ENCODE peak calls at places on chromosomes 16 and 17, in seven cellular contexts. One of them, this sample, is unnamed.

GRCh38 chr17:7405413-7405881 is 1.6 kb upstream of the TMEM256 start:
- DNase-seq in hepatocyte: peak; percentile 40
- DNase-seq in omental fat pad: no peak
- DNase-seq in progenitor cell of endocrine pancreas: no peak
- DNase-seq in AG09309: no peak
- DNase-seq in adrenal gland: peak; percentile 31
- DNase-seq in cardiac muscle cell: peak; percentile 25
- DNase-seq in this sample: peak; percentile 49

GRCh38 chr16:71357681-71358080 is 842 bp upstream of the CALB2 start:
- DNase-seq in hepatocyte: no peak
- DNase-seq in omental fat pad: no peak
- DNase-seq in progenitor cell of endocrine pancreas: no peak
- DNase-seq in AG09309: no peak
- DNase-seq in adrenal gland: no peak
- DNase-seq in cardiac muscle cell: peak; percentile 17
- DNase-seq in this sample: no peak

GRCh38 chr16:77761204-77761603 is 27.2 kb upstream of the VAT1L start:
- DNase-seq in hepatocyte: no peak
- DNase-seq in omental fat pad: no peak
- DNase-seq in progenitor cell of endocrine pancreas: no peak
- DNase-seq in AG09309: no peak
- DNase-seq in adrenal gland: no peak
- DNase-seq in cardiac muscle cell: peak; percentile 77
- DNase-seq in this sample: no peak

GRCh38 chr17:76271669-76272540 is 6.8 kb downstream of the UBALD2 start:
- DNase-seq in hepatocyte: no peak
- DNase-seq in omental fat pad: no peak
- DNase-seq in progenitor cell of endocrine pancreas: peak; percentile 50
- DNase-seq in AG09309: no peak
- DNase-seq in adrenal gland: peak; percentile 13
- DNase-seq in cardiac muscle cell: no peak
- DNase-seq in this sample: no peak

GRCh38 chr17:63930951-63931575 is 1.1 kb downstream of the CD79B start:
- DNase-seq in hepatocyte: no peak
- DNase-seq in omental fat pad: no peak
- DNase-seq in progenitor cell of endocrine pancreas: no peak
- DNase-seq in AG09309: no peak
- DNase-seq in adrenal gland: peak; percentile 55
- DNase-seq in cardiac muscle cell: no peak
- DNase-seq in this sample: no peak

GRCh38 chr16:48126801-48127644 is 28.8 kb downstream of the ABCC12 start:
- DNase-seq in hepatocyte: peak; percentile 66
- DNase-seq in omental fat pad: no peak
- DNase-seq in progenitor cell of endocrine pancreas: no peak
- DNase-seq in AG09309: peak; percentile 98
- DNase-seq in adrenal gland: peak; percentile 48
- DNase-seq in cardiac muscle cell: peak; percentile 5
- DNase-seq in this sample: no peak

GRCh38 chr17:29622337-29623282 is at the start of gene CORO6:
- DNase-seq in hepatocyte: peak; percentile 78
- DNase-seq in omental fat pad: no peak
- DNase-seq in progenitor cell of endocrine pancreas: peak; percentile 63
- DNase-seq in AG09309: no peak
- DNase-seq in adrenal gland: peak; percentile 52
- DNase-seq in cardiac muscle cell: peak; percentile 92
- DNase-seq in this sample: peak; percentile 75

GRCh38 chr17:9003355-9004131 is 17.8 kb upstream of the NTN1 start:
- DNase-seq in hepatocyte: no peak
- DNase-seq in omental fat pad: no peak
- DNase-seq in progenitor cell of endocrine pancreas: peak; percentile 22
- DNase-seq in AG09309: no peak
- DNase-seq in adrenal gland: no peak
- DNase-seq in cardiac muscle cell: no peak
- DNase-seq in this sample: peak; percentile 63

GRCh38 chr17:57040571-57040970 is 44.5 kb upstream of the AKAP1 start:
- DNase-seq in hepatocyte: no peak
- DNase-seq in omental fat pad: no peak
- DNase-seq in progenitor cell of endocrine pancreas: no peak
- DNase-seq in AG09309: no peak
- DNase-seq in adrenal gland: no peak
- DNase-seq in cardiac muscle cell: no peak
- DNase-seq in this sample: no peak

GRCh38 chr16:89670496-89671431 is 13.1 kb downstream of the SPATA33 start:
- DNase-seq in hepatocyte: no peak
- DNase-seq in omental fat pad: no peak
- DNase-seq in progenitor cell of endocrine pancreas: no peak
- DNase-seq in AG09309: no peak
- DNase-seq in adrenal gland: no peak
- DNase-seq in cardiac muscle cell: no peak
- DNase-seq in this sample: no peak

GRCh38 chr17:1733759-1734158 is 8.9 kb upstream of the SERPINF2 start:
- DNase-seq in hepatocyte: no peak
- DNase-seq in omental fat pad: no peak
- DNase-seq in progenitor cell of endocrine pancreas: no peak
- DNase-seq in AG09309: no peak
- DNase-seq in adrenal gland: no peak
- DNase-seq in cardiac muscle cell: no peak
- DNase-seq in this sample: no peak

GRCh38 chr17:2174471-2175293 is 119.8 kb downstream of the HIC1 start:
- DNase-seq in hepatocyte: peak; percentile 76
- DNase-seq in omental fat pad: no peak
- DNase-seq in progenitor cell of endocrine pancreas: no peak
- DNase-seq in AG09309: peak; percentile 52
- DNase-seq in adrenal gland: peak; percentile 73
- DNase-seq in cardiac muscle cell: peak; percentile 71
- DNase-seq in this sample: no peak

GRCh38 chr17:77349976-77350830 is 209.4 kb downstream of the SEC14L1 start:
- DNase-seq in hepatocyte: peak; percentile 74
- DNase-seq in omental fat pad: no peak
- DNase-seq in progenitor cell of endocrine pancreas: no peak
- DNase-seq in AG09309: no peak
- DNase-seq in adrenal gland: peak; percentile 82
- DNase-seq in cardiac muscle cell: no peak
- DNase-seq in this sample: no peak

GRCh38 chr16:80619824-80620223 is 79.0 kb downstream of the DYNLRB2 start:
- DNase-seq in hepatocyte: peak; percentile 59
- DNase-seq in omental fat pad: no peak
- DNase-seq in progenitor cell of endocrine pancreas: no peak
- DNase-seq in AG09309: no peak
- DNase-seq in adrenal gland: no peak
- DNase-seq in cardiac muscle cell: no peak
- DNase-seq in this sample: no peak
- TF ChIP-seq CTCF in hepatocyte: no peak
- TF ChIP-seq CTCF in omental fat pad: no peak
- TF ChIP-seq CTCF in progenitor cell of endocrine pancreas: no peak
- TF ChIP-seq CTCF in AG09309: no peak
- TF ChIP-seq CTCF in adrenal gland: no peak
- TF ChIP-seq CTCF in cardiac muscle cell: no peak
- TF ChIP-seq CTCF in this sample: no peak

GRCh38 chr16:84735846-84736586 is 36.2 kb downstream of the USP10 start:
- DNase-seq in hepatocyte: no peak
- DNase-seq in omental fat pad: no peak
- DNase-seq in progenitor cell of endocrine pancreas: no peak
- DNase-seq in AG09309: no peak
- DNase-seq in adrenal gland: peak; percentile 64
- DNase-seq in cardiac muscle cell: no peak
- DNase-seq in this sample: no peak
- TF ChIP-seq CTCF in hepatocyte: no peak
- TF ChIP-seq CTCF in omental fat pad: no peak
- TF ChIP-seq CTCF in progenitor cell of endocrine pancreas: no peak
- TF ChIP-seq CTCF in AG09309: no peak
- TF ChIP-seq CTCF in adrenal gland: peak; percentile 26
- TF ChIP-seq CTCF in cardiac muscle cell: no peak
- TF ChIP-seq CTCF in this sample: no peak

GRCh38 chr17:47622179-47622549 is 27.6 kb upstream of the KPNB1 start:
- DNase-seq in hepatocyte: no peak
- DNase-seq in omental fat pad: no peak
- DNase-seq in progenitor cell of endocrine pancreas: no peak
- DNase-seq in AG09309: no peak
- DNase-seq in adrenal gland: no peak
- DNase-seq in cardiac muscle cell: no peak
- DNase-seq in this sample: no peak

GRCh38 chr17:47618416-47618815 is 31.3 kb upstream of the KPNB1 start:
- DNase-seq in hepatocyte: peak; percentile 8
- DNase-seq in omental fat pad: no peak
- DNase-seq in progenitor cell of endocrine pancreas: no peak
- DNase-seq in AG09309: no peak
- DNase-seq in adrenal gland: no peak
- DNase-seq in cardiac muscle cell: no peak
- DNase-seq in this sample: no peak

GRCh38 chr17:47624727-47625068 is 25.0 kb upstream of the KPNB1 start:
- DNase-seq in hepatocyte: no peak
- DNase-seq in omental fat pad: no peak
- DNase-seq in progenitor cell of endocrine pancreas: no peak
- DNase-seq in AG09309: no peak
- DNase-seq in adrenal gland: no peak
- DNase-seq in cardiac muscle cell: no peak
- DNase-seq in this sample: no peak

GRCh38 chr17:47620503-47621245 is 29.0 kb upstream of the KPNB1 start:
- DNase-seq in hepatocyte: no peak
- DNase-seq in omental fat pad: no peak
- DNase-seq in progenitor cell of endocrine pancreas: no peak
- DNase-seq in AG09309: no peak
- DNase-seq in adrenal gland: no peak
- DNase-seq in cardiac muscle cell: no peak
- DNase-seq in this sample: no peak

DNA sequence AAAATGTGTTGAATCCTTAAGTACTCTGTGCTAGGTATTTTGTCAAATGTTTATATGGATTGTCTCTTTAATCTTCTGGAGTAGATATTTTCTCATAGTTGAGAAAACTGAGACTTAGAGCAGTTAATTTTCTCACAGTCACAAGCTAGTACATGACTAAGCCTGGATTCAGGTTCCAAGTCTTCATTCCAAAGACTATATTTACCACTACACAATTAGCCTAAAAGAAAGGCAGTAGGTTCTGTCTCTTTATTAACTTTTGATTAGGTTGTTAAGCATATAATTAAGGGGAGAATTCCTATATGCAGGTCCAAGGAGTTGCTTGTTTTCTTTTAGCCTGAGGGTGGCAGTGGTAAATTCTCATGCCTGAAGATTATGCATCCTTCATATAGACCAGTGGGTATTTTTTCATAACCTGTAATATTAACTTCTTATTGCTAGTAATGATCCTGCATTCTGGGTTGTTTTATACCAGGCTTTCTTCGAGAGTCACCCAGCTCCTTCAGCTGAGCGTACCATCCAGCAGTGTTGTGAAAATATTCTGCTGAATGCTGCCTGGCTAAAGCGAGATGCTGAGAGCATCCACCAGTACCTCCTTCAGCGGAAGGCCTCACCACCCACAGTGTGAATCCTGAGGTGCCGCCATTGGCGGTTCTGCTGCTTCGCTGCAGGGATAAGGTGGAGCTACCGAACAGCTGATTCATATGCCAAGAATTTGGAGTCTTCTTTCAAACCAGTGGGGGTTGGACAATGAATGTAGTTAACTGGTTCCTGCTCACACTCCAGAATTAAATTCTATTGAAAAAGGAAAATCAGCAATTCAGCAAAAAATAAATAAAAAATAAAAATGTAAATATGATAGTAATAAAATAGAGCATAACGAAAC is 28.2 kb upstream of the KPNB1 start:
- DNase-seq in hepatocyte: peak; percentile 73
- DNase-seq in omental fat pad: peak; percentile 42
- DNase-seq in progenitor cell of endocrine pancreas: no peak
- DNase-seq in AG09309: peak; percentile 69
- DNase-seq in adrenal gland: peak; percentile 67
- DNase-seq in cardiac muscle cell: peak; percentile 37
- DNase-seq in this sample: no peak
- TF ChIP-seq CTCF in hepatocyte: no peak
- TF ChIP-seq CTCF in omental fat pad: no peak
- TF ChIP-seq CTCF in progenitor cell of endocrine pancreas: no peak
- TF ChIP-seq CTCF in AG09309: peak; percentile 2
- TF ChIP-seq CTCF in adrenal gland: no peak
- TF ChIP-seq CTCF in cardiac muscle cell: peak; percentile 12
- TF ChIP-seq CTCF in this sample: no peak

DNA sequence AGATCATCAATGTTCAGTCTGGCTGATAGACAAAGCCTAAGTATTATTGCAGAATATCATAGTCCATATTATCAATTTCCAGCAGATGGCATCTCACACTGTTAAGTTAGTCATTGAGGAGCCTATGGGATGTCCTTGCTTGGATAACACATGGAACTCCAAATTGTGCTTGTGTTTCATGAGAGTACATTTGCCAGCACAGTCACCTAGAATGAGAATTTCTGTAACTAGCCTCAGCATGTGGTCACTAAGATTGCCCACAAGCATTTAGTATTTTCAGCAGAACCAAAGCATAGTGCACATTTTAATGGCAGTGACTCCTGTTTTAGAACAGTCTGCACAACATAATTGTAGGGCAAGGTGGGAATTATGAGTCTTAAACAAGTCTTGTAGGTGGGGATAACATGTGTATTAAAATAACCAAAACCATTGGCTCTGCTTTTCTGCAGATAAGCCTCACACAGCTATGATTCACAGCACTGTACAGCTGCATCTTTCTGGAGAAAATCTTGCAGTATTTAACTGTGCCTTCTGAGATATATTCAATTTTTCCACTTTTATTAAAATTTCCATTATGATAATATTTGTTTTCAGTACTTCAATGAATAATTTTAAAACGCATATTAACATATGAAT is 882.8 kb upstream of the SOX9 start:
- DNase-seq in hepatocyte: peak; percentile 32
- DNase-seq in omental fat pad: no peak
- DNase-seq in progenitor cell of endocrine pancreas: no peak
- DNase-seq in AG09309: peak; percentile 37
- DNase-seq in adrenal gland: no peak
- DNase-seq in cardiac muscle cell: no peak
- DNase-seq in this sample: no peak
- TF ChIP-seq CTCF in hepatocyte: peak; percentile 34
- TF ChIP-seq CTCF in omental fat pad: no peak
- TF ChIP-seq CTCF in progenitor cell of endocrine pancreas: no peak
- TF ChIP-seq CTCF in AG09309: peak; percentile 38
- TF ChIP-seq CTCF in adrenal gland: no peak
- TF ChIP-seq CTCF in cardiac muscle cell: peak; percentile 22
- TF ChIP-seq CTCF in this sample: no peak

DNA sequence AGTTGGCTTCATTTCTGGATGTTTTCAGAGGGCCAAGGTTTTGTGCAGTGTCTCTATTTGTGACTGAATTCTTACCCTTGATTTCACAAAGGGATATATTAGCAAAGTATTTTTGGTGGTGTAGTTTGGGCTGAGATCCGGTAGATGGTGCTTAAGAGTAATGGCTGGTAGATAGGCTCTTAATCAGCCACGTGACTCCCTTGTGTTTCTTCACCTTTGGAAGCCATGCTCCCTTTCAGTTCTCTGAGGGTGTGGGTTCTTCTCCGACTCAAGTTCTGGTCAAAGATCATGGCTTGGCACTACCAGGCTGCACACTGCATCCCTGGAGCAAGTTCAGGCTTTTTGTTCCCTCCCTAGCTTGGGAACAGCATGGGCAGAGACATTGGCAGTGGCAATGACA is 887.3 kb downstream of the CDH8 start:
- DNase-seq in hepatocyte: no peak
- DNase-seq in omental fat pad: no peak
- DNase-seq in progenitor cell of endocrine pancreas: no peak
- DNase-seq in AG09309: no peak
- DNase-seq in adrenal gland: no peak
- DNase-seq in cardiac muscle cell: peak; percentile 1
- DNase-seq in this sample: no peak
- TF ChIP-seq CTCF in hepatocyte: no peak
- TF ChIP-seq CTCF in omental fat pad: no peak
- TF ChIP-seq CTCF in progenitor cell of endocrine pancreas: no peak
- TF ChIP-seq CTCF in AG09309: no peak
- TF ChIP-seq CTCF in adrenal gland: no peak
- TF ChIP-seq CTCF in cardiac muscle cell: no peak
- TF ChIP-seq CTCF in this sample: no peak